ENCODE peak calls at places on chromosomes 1 and 21, in nine cellular contexts. One of them, this sample, is unnamed.

GRCh38 chr1:219813344-219813743 is 115.0 kb downstream of the SLC30A10 start:
- DNase-seq in PC-3: no peak
- DNase-seq in GM20000: no peak
- DNase-seq in HFFc6: no peak
- DNase-seq in RWPE1: no peak
- DNase-seq in B cell: no peak
- DNase-seq in AG09309: no peak
- DNase-seq in foreskin fibroblast: no peak
- DNase-seq in heart left ventricle: no peak
- DNase-seq in this sample: no peak

GRCh38 chr1:162391790-162392563 is 10.4 kb downstream of the C1orf226 start:
- DNase-seq in GM20000: peak
- DNase-seq in B cell: no peak
- DNase-seq in RWPE1: no peak
- DNase-seq in foreskin fibroblast: peak
- DNase-seq in PC-3: peak
- DNase-seq in AG09309: no peak
- DNase-seq in heart left ventricle: no peak
- DNase-seq in HFFc6: peak
- DNase-seq in this sample: peak

GRCh38 chr1:192732787-192733186 is 76.1 kb upstream of the RGS2 start:
- DNase-seq in AG09309: no peak
- DNase-seq in GM20000: no peak
- DNase-seq in HFFc6: no peak
- DNase-seq in RWPE1: no peak
- DNase-seq in PC-3: peak
- DNase-seq in B cell: no peak
- DNase-seq in heart left ventricle: no peak
- DNase-seq in foreskin fibroblast: no peak
- DNase-seq in this sample: peak

GRCh38 chr1:67314696-67315095 is 7.0 kb downstream of the IL12RB2 start:
- DNase-seq in B cell: no peak
- DNase-seq in AG09309: no peak
- DNase-seq in PC-3: peak
- DNase-seq in HFFc6: no peak
- DNase-seq in RWPE1: peak
- DNase-seq in GM20000: peak
- DNase-seq in heart left ventricle: no peak
- DNase-seq in foreskin fibroblast: no peak
- DNase-seq in this sample: no peak

GRCh38 chr1:44775930-44776748 is 799 bp downstream of the RPS8 start:
- DNase-seq in PC-3: peak
- DNase-seq in B cell: peak
- DNase-seq in HFFc6: no peak
- DNase-seq in RWPE1: no peak
- DNase-seq in GM20000: no peak
- DNase-seq in foreskin fibroblast: no peak
- DNase-seq in heart left ventricle: no peak
- DNase-seq in AG09309: no peak
- DNase-seq in this sample: peak

GRCh38 chr1:56965191-56965590 is 624 bp downstream of the C8B start:
- DNase-seq in foreskin fibroblast: no peak
- DNase-seq in PC-3: no peak
- DNase-seq in HFFc6: no peak
- DNase-seq in B cell: no peak
- DNase-seq in heart left ventricle: no peak
- DNase-seq in AG09309: no peak
- DNase-seq in GM20000: no peak
- DNase-seq in RWPE1: no peak
- DNase-seq in this sample: no peak

GRCh38 chr1:226424228-226425003 is 16.5 kb upstream of the PARP1 start:
- DNase-seq in HFFc6: peak
- DNase-seq in GM20000: peak
- DNase-seq in heart left ventricle: no peak
- DNase-seq in RWPE1: peak
- DNase-seq in PC-3: peak
- DNase-seq in AG09309: no peak
- DNase-seq in foreskin fibroblast: peak
- DNase-seq in B cell: no peak
- DNase-seq in this sample: peak

GRCh38 chr1:161089251-161089924 is at the start of gene NECTIN4:
- DNase-seq in HFFc6: no peak
- DNase-seq in PC-3: peak
- DNase-seq in B cell: no peak
- DNase-seq in heart left ventricle: no peak
- DNase-seq in RWPE1: peak
- DNase-seq in foreskin fibroblast: no peak
- DNase-seq in GM20000: no peak
- DNase-seq in AG09309: no peak
- DNase-seq in this sample: no peak

GRCh38 chr1:180096584-180097318 is 57.9 kb upstream of the QSOX1 start:
- DNase-seq in PC-3: no peak
- DNase-seq in HFFc6: no peak
- DNase-seq in B cell: no peak
- DNase-seq in GM20000: no peak
- DNase-seq in foreskin fibroblast: no peak
- DNase-seq in heart left ventricle: no peak
- DNase-seq in RWPE1: no peak
- DNase-seq in AG09309: no peak
- DNase-seq in this sample: no peak

GRCh38 chr21:31576428-31576827 is 83.1 kb upstream of the SOD1 start:
- DNase-seq in RWPE1: peak
- DNase-seq in AG09309: no peak
- DNase-seq in GM20000: no peak
- DNase-seq in HFFc6: no peak
- DNase-seq in B cell: no peak
- DNase-seq in foreskin fibroblast: no peak
- DNase-seq in heart left ventricle: no peak
- DNase-seq in PC-3: peak
- DNase-seq in this sample: no peak

GRCh38 chr1:245773344-245773743 is 618.6 kb downstream of the KIF26B start:
- DNase-seq in heart left ventricle: no peak
- DNase-seq in PC-3: no peak
- DNase-seq in foreskin fibroblast: no peak
- DNase-seq in AG09309: no peak
- DNase-seq in B cell: no peak
- DNase-seq in HFFc6: no peak
- DNase-seq in GM20000: no peak
- DNase-seq in RWPE1: no peak
- DNase-seq in this sample: no peak

GRCh38 chr1:37509181-37509580 is 5.4 kb downstream of the MEAF6 start:
- DNase-seq in PC-3: peak
- DNase-seq in GM20000: no peak
- DNase-seq in RWPE1: no peak
- DNase-seq in heart left ventricle: no peak
- DNase-seq in foreskin fibroblast: no peak
- DNase-seq in AG09309: no peak
- DNase-seq in HFFc6: peak
- DNase-seq in B cell: no peak
- DNase-seq in this sample: no peak

GRCh38 chr21:46097826-46098286 is at the start of gene COL6A2:
- DNase-seq in PC-3: peak
- DNase-seq in heart left ventricle: peak
- DNase-seq in HFFc6: no peak
- DNase-seq in foreskin fibroblast: peak
- DNase-seq in GM20000: peak
- DNase-seq in B cell: no peak
- DNase-seq in RWPE1: peak
- DNase-seq in AG09309: no peak
- DNase-seq in this sample: peak

GRCh38 chr1:91885331-91885715 is 628 bp downstream of the TGFBR3 start:
- DNase-seq in heart left ventricle: peak
- DNase-seq in HFFc6: no peak
- DNase-seq in foreskin fibroblast: no peak
- DNase-seq in AG09309: no peak
- DNase-seq in B cell: no peak
- DNase-seq in RWPE1: no peak
- DNase-seq in GM20000: no peak
- DNase-seq in PC-3: peak
- DNase-seq in this sample: no peak

GRCh38 chr21:17370750-17371325 is 142.0 kb upstream of the CXADR start:
- DNase-seq in GM20000: no peak
- DNase-seq in AG09309: no peak
- DNase-seq in B cell: no peak
- DNase-seq in RWPE1: no peak
- DNase-seq in heart left ventricle: no peak
- DNase-seq in foreskin fibroblast: no peak
- DNase-seq in HFFc6: no peak
- DNase-seq in PC-3: no peak
- DNase-seq in this sample: no peak

GRCh38 chr1:145730900-145731299 is 11.6 kb downstream of the CD160 start:
- DNase-seq in HFFc6: no peak
- DNase-seq in PC-3: peak
- DNase-seq in RWPE1: no peak
- DNase-seq in GM20000: no peak
- DNase-seq in AG09309: no peak
- DNase-seq in foreskin fibroblast: no peak
- DNase-seq in B cell: no peak
- DNase-seq in heart left ventricle: no peak
- DNase-seq in this sample: no peak
- TF ChIP-seq CTCF in HFFc6: no peak
- TF ChIP-seq CTCF in PC-3: peak
- TF ChIP-seq CTCF in RWPE1: no peak
- TF ChIP-seq CTCF in GM20000: no peak
- TF ChIP-seq CTCF in AG09309: no peak
- TF ChIP-seq CTCF in foreskin fibroblast: no peak
- TF ChIP-seq CTCF in B cell: no peak
- TF ChIP-seq CTCF in heart left ventricle: no peak
- TF ChIP-seq CTCF in this sample: no peak

GRCh38 chr1:1092890-1093609 is 18.9 kb upstream of the RNF223 start:
- DNase-seq in PC-3: no peak
- DNase-seq in foreskin fibroblast: no peak
- DNase-seq in AG09309: no peak
- DNase-seq in B cell: no peak
- DNase-seq in RWPE1: no peak
- DNase-seq in GM20000: no peak
- DNase-seq in HFFc6: no peak
- DNase-seq in heart left ventricle: peak
- DNase-seq in this sample: peak

GRCh38 chr1:1093610-1093943 is 19.5 kb upstream of the RNF223 start:
- DNase-seq in heart left ventricle: peak
- DNase-seq in HFFc6: no peak
- DNase-seq in AG09309: no peak
- DNase-seq in GM20000: no peak
- DNase-seq in foreskin fibroblast: no peak
- DNase-seq in PC-3: no peak
- DNase-seq in RWPE1: no peak
- DNase-seq in B cell: no peak
- DNase-seq in this sample: no peak

GRCh38 chr1:1090424-1091343 is 16.6 kb upstream of the RNF223 start:
- DNase-seq in AG09309: no peak
- DNase-seq in B cell: no peak
- DNase-seq in GM20000: no peak
- DNase-seq in foreskin fibroblast: no peak
- DNase-seq in HFFc6: no peak
- DNase-seq in heart left ventricle: peak
- DNase-seq in RWPE1: no peak
- DNase-seq in PC-3: no peak
- DNase-seq in this sample: no peak

GRCh38 chr1:1091344-1092148 is 17.4 kb upstream of the RNF223 start:
- DNase-seq in heart left ventricle: peak
- DNase-seq in foreskin fibroblast: no peak
- DNase-seq in HFFc6: no peak
- DNase-seq in PC-3: no peak
- DNase-seq in GM20000: no peak
- DNase-seq in B cell: no peak
- DNase-seq in RWPE1: peak
- DNase-seq in AG09309: no peak
- DNase-seq in this sample: peak

GRCh38 chr1:1092149-1092855 is 18.2 kb upstream of the RNF223 start:
- DNase-seq in HFFc6: no peak
- DNase-seq in B cell: no peak
- DNase-seq in PC-3: no peak
- DNase-seq in foreskin fibroblast: no peak
- DNase-seq in AG09309: no peak
- DNase-seq in RWPE1: no peak
- DNase-seq in heart left ventricle: peak
- DNase-seq in GM20000: no peak
- DNase-seq in this sample: no peak
- TF ChIP-seq CTCF in HFFc6: no peak
- TF ChIP-seq CTCF in B cell: no peak
- TF ChIP-seq CTCF in PC-3: no peak
- TF ChIP-seq CTCF in foreskin fibroblast: no peak
- TF ChIP-seq CTCF in AG09309: no peak
- TF ChIP-seq CTCF in RWPE1: no peak
- TF ChIP-seq CTCF in heart left ventricle: no peak
- TF ChIP-seq CTCF in GM20000: no peak
- TF ChIP-seq CTCF in this sample: no peak

GRCh38 chr1:12462586-12462985 is 155.4 kb downstream of the DHRS3 start:
- DNase-seq in HFFc6: no peak
- DNase-seq in B cell: no peak
- DNase-seq in RWPE1: no peak
- DNase-seq in foreskin fibroblast: no peak
- DNase-seq in heart left ventricle: no peak
- DNase-seq in AG09309: no peak
- DNase-seq in GM20000: no peak
- DNase-seq in PC-3: peak
- DNase-seq in this sample: no peak

GRCh38 chr1:12464028-12464427 is 154.0 kb downstream of the DHRS3 start:
- DNase-seq in B cell: no peak
- DNase-seq in GM20000: no peak
- DNase-seq in foreskin fibroblast: no peak
- DNase-seq in heart left ventricle: no peak
- DNase-seq in RWPE1: no peak
- DNase-seq in HFFc6: no peak
- DNase-seq in PC-3: no peak
- DNase-seq in AG09309: no peak
- DNase-seq in this sample: no peak

GRCh38 chr1:12465126-12465525 is 152.9 kb downstream of the DHRS3 start:
- DNase-seq in PC-3: no peak
- DNase-seq in RWPE1: no peak
- DNase-seq in B cell: no peak
- DNase-seq in heart left ventricle: no peak
- DNase-seq in HFFc6: no peak
- DNase-seq in foreskin fibroblast: no peak
- DNase-seq in GM20000: no peak
- DNase-seq in AG09309: no peak
- DNase-seq in this sample: no peak

GRCh38 chr1:12466816-12467215 is 151.2 kb downstream of the DHRS3 start:
- DNase-seq in HFFc6: no peak
- DNase-seq in B cell: no peak
- DNase-seq in GM20000: no peak
- DNase-seq in PC-3: no peak
- DNase-seq in foreskin fibroblast: no peak
- DNase-seq in AG09309: no peak
- DNase-seq in heart left ventricle: no peak
- DNase-seq in RWPE1: no peak
- DNase-seq in this sample: no peak

GRCh38 chr1:12464627-12465056 is 153.4 kb downstream of the DHRS3 start:
- DNase-seq in GM20000: no peak
- DNase-seq in AG09309: peak
- DNase-seq in RWPE1: no peak
- DNase-seq in foreskin fibroblast: peak
- DNase-seq in heart left ventricle: no peak
- DNase-seq in B cell: no peak
- DNase-seq in HFFc6: peak
- DNase-seq in PC-3: peak
- DNase-seq in this sample: no peak
- TF ChIP-seq CTCF in GM20000: no peak
- TF ChIP-seq CTCF in AG09309: no peak
- TF ChIP-seq CTCF in RWPE1: no peak
- TF ChIP-seq CTCF in foreskin fibroblast: no peak
- TF ChIP-seq CTCF in heart left ventricle: no peak
- TF ChIP-seq CTCF in B cell: no peak
- TF ChIP-seq CTCF in HFFc6: no peak
- TF ChIP-seq CTCF in PC-3: no peak
- TF ChIP-seq CTCF in this sample: no peak

GRCh38 chr1:187513190-187513589 is 684.4 kb downstream of the PLA2G4A start:
- DNase-seq in heart left ventricle: no peak
- DNase-seq in GM20000: no peak
- DNase-seq in PC-3: peak
- DNase-seq in foreskin fibroblast: no peak
- DNase-seq in AG09309: no peak
- DNase-seq in B cell: no peak
- DNase-seq in HFFc6: no peak
- DNase-seq in RWPE1: no peak
- DNase-seq in this sample: no peak
- TF ChIP-seq CTCF in heart left ventricle: no peak
- TF ChIP-seq CTCF in GM20000: no peak
- TF ChIP-seq CTCF in PC-3: no peak
- TF ChIP-seq CTCF in foreskin fibroblast: no peak
- TF ChIP-seq CTCF in AG09309: no peak
- TF ChIP-seq CTCF in B cell: no peak
- TF ChIP-seq CTCF in HFFc6: no peak
- TF ChIP-seq CTCF in RWPE1: no peak
- TF ChIP-seq CTCF in this sample: no peak